ENCODE peak calls at places on chromosomes 3 and 15, in six cellular contexts. K is COR-L47; G is OCI-LY7; S is ureter; Q is stimulated activated CD4-positive, alpha-beta T cell treated with anti-CD3 and anti-CD28 coated beads, Interleukin-15, amount 100 ng/mL, for 1 hour; F is amygdala. P is an unnamed sample.

GRCh38 chr3:77001071-77001470 is 38.8 kb upstream of the ROBO2 start:
- DNase-seq in K (no peak), G (no peak), S (no peak), Q (no peak), F (no peak), P (no peak)

GRCh38 chr15:101382544-101382943 is 87.5 kb upstream of the SNRPA1 start:
- DNase-seq in K (no peak), G (no peak), S (no peak), Q (no peak), F (no peak), P (no peak)

GRCh38 chr3:100761211-100761921 is 52.1 kb downstream of the TFG start:
- DNase-seq in K (peak), G (peak), S (no peak), Q (no peak), F (no peak), P (no peak)

GRCh38 chr3:156360992-156361391 is 193.9 kb downstream of the SSR3 start:
- DNase-seq in K (no peak), G (no peak), S (no peak), Q (no peak), F (no peak), P (no peak)

GRCh38 chr15:72685925-72686794 is at the start of the genes BBS4 and HIGD2B:
- DNase-seq in K (no peak), G (peak), S (peak), Q (peak), F (no peak), P (peak)

GRCh38 chr3:46488735-46489361 is 8.9 kb upstream of the RTP3 start:
- DNase-seq in K (no peak), G (peak), S (peak), Q (peak), F (peak), P (peak)

GRCh38 chr3:58116161-58116955 is 94.4 kb downstream of the DNASE1L3 start:
- DNase-seq in K (no peak), G (peak), S (no peak), Q (peak), F (no peak), P (peak)

GRCh38 chr15:50116477-50116876 is 2.6 kb downstream of the ATP8B4 start:
- DNase-seq in K (no peak), G (peak), S (no peak), Q (no peak), F (no peak), P (no peak)

GRCh38 chr3:57691411-57692133 is 1.3 kb downstream of the DENND6A start:
- DNase-seq in K (no peak), G (peak), S (no peak), Q (no peak), F (no peak), P (no peak)

GRCh38 chr3:146350852-146351251 is 99.9 kb upstream of the PLSCR4 start:
- DNase-seq in K (peak), G (no peak), S (no peak), Q (no peak), F (no peak), P (no peak)

GRCh38 chr3:47692158-47692557 is 89.5 kb downstream of the SMARCC1 start:
- DNase-seq in K (no peak), G (no peak), S (no peak), Q (no peak), F (no peak), P (no peak)

GRCh38 chr3:127545711-127546457 is 44.6 kb downstream of the TPRA1 start:
- DNase-seq in K (no peak), G (no peak), S (no peak), Q (no peak), F (no peak), P (no peak)

GRCh38 chr15:101070502-101071273 is 151.5 kb downstream of the LRRK1 start:
- DNase-seq in K (no peak), G (no peak), S (no peak), Q (no peak), F (no peak), P (no peak)

GRCh38 chr3:25508433-25508832 is 80.4 kb downstream of the RARB start:
- DNase-seq in K (no peak), G (no peak), S (no peak), Q (no peak), F (no peak), P (no peak)

GRCh38 chr3:57079221-57079831 is 18.9 kb downstream of the SPATA12 start:
- DNase-seq in K (peak), G (peak), S (peak), Q (no peak), F (no peak), P (no peak)

GRCh38 chr3:15204005-15204404 is 2.0 kb upstream of the CAPN7 start:
- DNase-seq in K (no peak), G (no peak), S (no peak), Q (no peak), F (no peak), P (no peak)

GRCh38 chr3:85837402-85837801 is 878.6 kb downstream of the CADM2 start:
- DNase-seq in K (no peak), G (no peak), S (no peak), Q (no peak), F (no peak), P (no peak)

GRCh38 chr3:17233398-17233800 is 348.6 kb downstream of the PLCL2 start:
- DNase-seq in K (peak), G (peak), S (no peak), Q (no peak), F (no peak), P (no peak)

GRCh38 chr15:94607176-94607654 is 375.9 kb downstream of the MCTP2 start:
- DNase-seq in K (no peak), G (peak), S (no peak), Q (no peak), F (peak), P (no peak)

GRCh38 chr3:59862686-59863085 is 812.9 kb upstream of the CFAP20DC start:
- DNase-seq in K (no peak), G (no peak), S (no peak), Q (no peak), F (no peak), P (no peak)

GRCh38 chr3:131555456-131555855 is 52.7 kb upstream of the MRPL3 start:
- DNase-seq in K (no peak), G (no peak), S (no peak), Q (no peak), F (no peak), P (no peak)

GRCh38 chr3:48662753-48663488 is at the start of gene CELSR3:
- DNase-seq in K (peak), G (peak), S (peak), Q (peak), F (peak), P (peak)

GRCh38 chr15:73959012-73959581 is 32.8 kb downstream of the LOXL1 start:
- DNase-seq in K (no peak), G (peak), S (no peak), Q (no peak), F (no peak), P (no peak)

GRCh38 chr3:118380576-118380975 is 654.1 kb downstream of the IGSF11 start:
- DNase-seq in K (no peak), G (no peak), S (no peak), Q (no peak), F (no peak), P (no peak)

GRCh38 chr3:156131241-156131640 is 10.9 kb downstream of the KCNAB1 start:
- DNase-seq in K (no peak), G (no peak), S (no peak), Q (no peak), F (no peak), P (no peak)

GRCh38 chr3:45972534-45973402 is 22.9 kb downstream of the FYCO1 start:
- DNase-seq in K (no peak), G (peak), S (no peak), Q (no peak), F (no peak), P (no peak)

GRCh38 chr3:106542101-106542769 is 673.4 kb upstream of the CBLB start:
- DNase-seq in K (no peak), G (no peak), S (no peak), Q (no peak), F (no peak), P (no peak)

GRCh38 chr15:41866263-41866703 is 27.6 kb downstream of the SPTBN5 start:
- DNase-seq in K (no peak), G (no peak), S (no peak), Q (no peak), F (no peak), P (no peak)

GRCh38 chr3:119181765-119182164 is 8.4 kb downstream of the UPK1B start:
- DNase-seq in K (no peak), G (no peak), S (peak), Q (no peak), F (no peak), P (no peak)